ENCODE peak calls at places on chromosomes 12 and 14, in ten cellular contexts. Q is astrocyte, A is gastrocnemius medialis, K is AG09309, U is heart right ventricle, B is AG04449, R is mucosa of descending colon, E is IMR-90, S is mesenchymal stem cell, Y is colonic mucosa. G is an unnamed sample.

GRCh38 chr14:74508292-74508731 is 14.7 kb downstream of the ISCA2 start:
- DNase-seq in A (no peak), B (no peak), E (no peak), S (peak), U (no peak), Q (no peak), Y (no peak), R (no peak), K (no peak), G (no peak)

GRCh38 chr12:99627459-99627858 is 20.1 kb upstream of the GARIN6 start:
- DNase-seq in A (no peak), R (no peak), B (no peak), Y (no peak), E (no peak), S (no peak), K (no peak), Q (no peak), U (no peak), G (no peak)

GRCh38 chr12:20403230-20403629 is 34.9 kb downstream of the PDE3A start:
- DNase-seq in K (no peak), Q (no peak), S (no peak), E (no peak), R (no peak), U (no peak), B (no peak), Y (no peak), A (no peak), G (no peak)

GRCh38 chr14:23531391-23531790 is 20.2 kb downstream of the ZFHX2 start:
- DNase-seq in E (no peak), A (no peak), Q (no peak), B (no peak), U (no peak), Y (no peak), K (no peak), R (no peak), S (no peak), G (no peak)

GRCh38 chr14:104137297-104138097 is 890 bp upstream of the KIF26A start:
- DNase-seq in B (no peak), U (peak), K (no peak), S (peak), Q (no peak), R (peak), E (peak), Y (peak), A (no peak), G (peak)

GRCh38 chr12:66235626-66236281 is 46.7 kb downstream of the IRAK3 start:
- DNase-seq in S (peak), Q (no peak), K (no peak), A (no peak), E (peak), Y (no peak), U (no peak), B (no peak), R (no peak), G (no peak)

GRCh38 chr14:74784634-74785033 is 21.5 kb downstream of the YLPM1 start:
- DNase-seq in U (no peak), Y (no peak), R (no peak), E (no peak), K (no peak), A (no peak), S (no peak), Q (no peak), B (no peak), G (no peak)

GRCh38 chr12:100359822-100360221 is 2.9 kb downstream of the SLC17A8 start:
- DNase-seq in Q (peak), U (no peak), Y (no peak), E (peak), S (no peak), B (no peak), K (no peak), A (no peak), R (no peak), G (no peak)

GRCh38 chr14:101556566-101557320 is 4.6 kb upstream of the DIO3 start:
- DNase-seq in A (no peak), U (no peak), B (no peak), K (no peak), Y (no peak), R (no peak), E (no peak), Q (no peak), S (no peak), G (no peak)

GRCh38 chr14:53470351-53471043 is 317.4 kb upstream of the DDHD1 start:
- DNase-seq in E (peak), U (peak), R (no peak), Q (peak), B (no peak), K (peak), Y (no peak), S (no peak), A (peak), G (no peak)

GRCh38 chr12:99152337-99152736 is 495.2 kb upstream of the GARIN6 start:
- DNase-seq in K (no peak), B (no peak), U (no peak), Q (no peak), A (no peak), Y (no peak), R (no peak), S (no peak), E (no peak), G (no peak)

GRCh38 chr12:14769462-14769836 is 33.8 kb downstream of the WBP11 start:
- DNase-seq in R (peak), E (peak), U (peak), Q (peak), K (no peak), A (no peak), Y (peak), S (peak), B (no peak), G (no peak)

GRCh38 chr14:24075485-24076301 is 4.3 kb downstream of the CPNE6 start:
- DNase-seq in Q (no peak), K (no peak), E (no peak), Y (no peak), S (no peak), A (no peak), R (no peak), U (no peak), B (no peak), G (no peak)

GRCh38 chr14:54435500-54435981 is 5.6 kb downstream of the CNIH1 start:
- DNase-seq in Y (no peak), U (no peak), E (peak), Q (peak), B (no peak), K (peak), A (no peak), S (peak), R (no peak), G (no peak)

GRCh38 chr12:1716911-1717310 is 26.0 kb downstream of the ADIPOR2 start:
- DNase-seq in A (no peak), R (no peak), B (no peak), U (no peak), Q (peak), K (no peak), E (peak), Y (no peak), S (no peak), G (no peak)

GRCh38 chr14:72634910-72635647 is 258.8 kb downstream of the DPF3 start:
- DNase-seq in U (no peak), A (no peak), S (no peak), K (no peak), B (no peak), E (no peak), R (no peak), Q (no peak), Y (no peak), G (no peak)

GRCh38 chr12:54749191-54749818 is 101.1 kb upstream of the DCD start:
- DNase-seq in A (no peak), K (peak), Y (peak), U (peak), B (no peak), R (peak), Q (peak), S (peak), E (peak), G (peak)

GRCh38 chr12:47222960-47223847 is 143.4 kb upstream of the AMIGO2 start:
- DNase-seq in B (no peak), A (no peak), E (no peak), S (peak), Q (no peak), U (no peak), K (no peak), R (no peak), Y (no peak), G (no peak)

GRCh38 chr12:67193705-67194104 is 75.5 kb upstream of the CAND1 start:
- DNase-seq in B (no peak), A (no peak), R (peak), E (peak), U (peak), Q (peak), S (peak), K (no peak), Y (no peak), G (no peak)

GRCh38 chr14:99408971-99409289 is 71.7 kb downstream of the SETD3 start:
- DNase-seq in Y (no peak), E (no peak), R (no peak), K (no peak), Q (no peak), U (no peak), A (no peak), B (no peak), S (no peak), G (no peak)

GRCh38 chr14:106556665-106557289 is 1030.4 kb downstream of the TMEM121 start:
- DNase-seq in A (no peak), Q (no peak), R (peak), S (no peak), K (no peak), U (no peak), E (no peak), Y (peak), B (no peak), G (peak)

GRCh38 chr12:18158774-18159557 is 69.0 kb upstream of the RERGL start:
- DNase-seq in R (peak), U (no peak), E (peak), S (peak), K (no peak), A (no peak), Q (no peak), Y (peak), B (no peak), G (no peak)

GRCh38 chr12:131092911-131093901 is 139.5 kb downstream of the ADGRD1 start:
- DNase-seq in Y (no peak), Q (no peak), S (no peak), R (peak), E (no peak), K (no peak), A (no peak), U (no peak), B (no peak), G (no peak)

GRCh38 chr12:48110691-48111315 is 4.9 kb upstream of the SENP1 start:
- DNase-seq in U (no peak), R (no peak), E (no peak), B (no peak), K (no peak), S (no peak), Q (no peak), A (no peak), Y (no peak), G (no peak)

GRCh38 chr12:109760930-109761630 is 47.5 kb downstream of the FAM222A start:
- DNase-seq in U (no peak), Q (no peak), Y (no peak), K (no peak), E (no peak), S (no peak), A (no peak), B (no peak), R (no peak), G (no peak)

GRCh38 chr14:90695997-90696681 is 120.1 kb downstream of the TTC7B start:
- DNase-seq in K (no peak), E (no peak), B (no peak), Q (no peak), S (no peak), Y (no peak), A (peak), R (no peak), U (no peak), G (no peak)

GRCh38 chr12:110369992-110370391 is 33.5 kb downstream of the ANAPC7 start:
- DNase-seq in E (no peak), R (no peak), S (no peak), Q (no peak), U (no peak), B (no peak), Y (no peak), K (no peak), A (no peak), G (no peak)

GRCh38 chr14:93019970-93020369 is 95.8 kb downstream of the ITPK1 start:
- DNase-seq in R (no peak), A (no peak), Q (no peak), Y (no peak), K (no peak), S (no peak), U (no peak), B (no peak), E (no peak), G (no peak)

GRCh38 chr14:95513261-95513660 is 3.2 kb downstream of the SYNE3 start:
- DNase-seq in R (no peak), U (no peak), Q (no peak), Y (no peak), S (no peak), A (no peak), E (no peak), B (no peak), K (no peak), G (no peak)

GRCh38 chr12:47509398-47509851 is 196.4 kb downstream of the RPAP3 start:
- DNase-seq in K (peak), R (no peak), B (peak), Q (peak), Y (no peak), E (peak), A (no peak), U (no peak), S (peak), G (no peak)

GRCh38 chr14:74804219-74804825 is 41.2 kb downstream of the YLPM1 start:
- DNase-seq in R (peak), B (peak), Q (peak), U (no peak), Y (no peak), S (peak), E (peak), K (peak), A (no peak), G (no peak)

GRCh38 chr14:73762375-73762822 is 48.2 kb upstream of the PNMA1 start:
- DNase-seq in E (no peak), B (no peak), Y (peak), U (no peak), Q (no peak), A (no peak), K (no peak), R (peak), S (peak), G (no peak)

GRCh38 chr12:29519585-29520182 is 22.2 kb upstream of the OVCH1 start:
- DNase-seq in Y (peak), U (peak), Q (peak), E (peak), A (no peak), K (peak), R (peak), S (peak), B (no peak), G (no peak)

GRCh38 chr12:92745874-92746553 is 43.2 kb downstream of the PLEKHG7 start:
- DNase-seq in A (peak), U (peak), Q (peak), S (peak), K (peak), Y (peak), B (peak), R (peak), E (peak), G (no peak)

GRCh38 chr14:24425704-24426103 is 3.8 kb downstream of the CBLN3 start:
- DNase-seq in B (no peak), A (no peak), Q (peak), Y (no peak), U (no peak), K (peak), R (no peak), S (peak), E (peak), G (no peak)

GRCh38 chr12:132525011-132525832 is 35.3 kb downstream of the FBRSL1 start:
- DNase-seq in R (no peak), E (no peak), Q (no peak), S (no peak), U (no peak), K (no peak), B (no peak), Y (no peak), A (no peak), G (no peak)

GRCh38 chr12:51855586-51856428 is 7.3 kb upstream of the FIGNL2 start:
- DNase-seq in U (peak), B (no peak), S (peak), E (peak), R (no peak), Y (no peak), K (no peak), A (no peak), Q (peak), G (no peak)
- H3K4me3 ChIP-seq in U (peak), B (peak), S (peak), E (peak), R (no peak), Y (no peak), K (peak), A (no peak), Q (peak), G (no peak)

GRCh38 chr12:79452906-79453305 is 237.9 kb downstream of the PAWR start:
- DNase-seq in U (no peak), K (no peak), S (peak), R (no peak), Q (no peak), A (no peak), B (no peak), E (no peak), Y (no peak), G (no peak)

GRCh38 chr12:79451365-79451764 is 239.4 kb downstream of the PAWR start:
- DNase-seq in E (no peak), A (no peak), B (no peak), U (no peak), Y (no peak), S (peak), Q (no peak), K (no peak), R (no peak), G (no peak)

GRCh38 chr12:79454338-79454777 is 236.4 kb downstream of the PAWR start:
- DNase-seq in S (peak), E (peak), K (no peak), U (no peak), A (no peak), Y (no peak), R (no peak), Q (peak), B (peak), G (no peak)

GRCh38 chr12:79451988-79452387 is 238.8 kb downstream of the PAWR start:
- DNase-seq in Q (peak), U (peak), B (peak), R (peak), A (peak), K (peak), S (peak), E (peak), Y (peak), G (no peak)

DNA sequence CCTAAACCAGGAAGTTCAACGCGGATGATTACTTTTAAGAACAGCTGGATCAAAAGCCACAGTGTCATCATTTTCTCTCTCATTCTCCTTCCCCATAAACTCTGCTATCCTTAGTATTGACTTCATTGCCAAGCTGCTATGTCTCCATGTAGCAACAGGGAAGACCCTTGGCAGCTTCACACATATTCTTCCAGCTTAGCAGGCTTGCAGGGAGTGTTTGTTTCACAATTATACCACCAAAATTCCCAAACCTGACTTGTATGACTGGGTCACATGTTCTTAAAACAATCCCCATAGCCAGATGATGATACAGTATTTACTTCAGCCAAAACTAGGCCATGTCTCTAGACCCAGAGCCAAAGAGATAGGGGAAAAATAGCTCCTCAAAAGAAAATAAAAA is 235.4 kb downstream of the PAWR start:
- DNase-seq in U (no peak), B (no peak), Y (no peak), S (peak), R (no peak), A (no peak), K (no peak), Q (peak), E (peak), G (no peak)
- H3K4me3 ChIP-seq in U (no peak), B (no peak), Y (no peak), S (peak), R (no peak), A (no peak), K (no peak), Q (no peak), E (no peak), G (no peak)

GRCh38 chr12:68264175-68264863 is 10.9 kb upstream of the IL22 start:
- DNase-seq in Q (peak), B (no peak), E (peak), A (no peak), S (no peak), R (no peak), U (no peak), K (no peak), Y (no peak), G (no peak)

GRCh38 chr12:68263366-68263765 is 10.0 kb upstream of the IL22 start:
- DNase-seq in S (peak), B (no peak), Q (peak), A (no peak), E (peak), R (no peak), Y (no peak), K (no peak), U (no peak), G (no peak)

GRCh38 chr12:68261947-68262346 is 8.5 kb upstream of the IL22 start:
- DNase-seq in B (no peak), E (no peak), A (no peak), Y (no peak), R (no peak), Q (no peak), S (no peak), U (no peak), K (no peak), G (no peak)

GRCh38 chr12:68260153-68260552 is 6.7 kb upstream of the IL22 start:
- DNase-seq in R (no peak), B (no peak), U (no peak), Y (no peak), Q (no peak), K (no peak), A (no peak), E (no peak), S (no peak), G (no peak)

GRCh38 chr12:68259318-68259940 is 6.0 kb upstream of the IL22 start:
- DNase-seq in E (peak), R (no peak), A (no peak), B (peak), S (peak), U (no peak), K (no peak), Q (peak), Y (no peak), G (no peak)
- H3K4me3 ChIP-seq in E (no peak), R (no peak), A (no peak), B (no peak), S (no peak), U (no peak), K (no peak), Q (no peak), Y (no peak), G (no peak)

DNA sequence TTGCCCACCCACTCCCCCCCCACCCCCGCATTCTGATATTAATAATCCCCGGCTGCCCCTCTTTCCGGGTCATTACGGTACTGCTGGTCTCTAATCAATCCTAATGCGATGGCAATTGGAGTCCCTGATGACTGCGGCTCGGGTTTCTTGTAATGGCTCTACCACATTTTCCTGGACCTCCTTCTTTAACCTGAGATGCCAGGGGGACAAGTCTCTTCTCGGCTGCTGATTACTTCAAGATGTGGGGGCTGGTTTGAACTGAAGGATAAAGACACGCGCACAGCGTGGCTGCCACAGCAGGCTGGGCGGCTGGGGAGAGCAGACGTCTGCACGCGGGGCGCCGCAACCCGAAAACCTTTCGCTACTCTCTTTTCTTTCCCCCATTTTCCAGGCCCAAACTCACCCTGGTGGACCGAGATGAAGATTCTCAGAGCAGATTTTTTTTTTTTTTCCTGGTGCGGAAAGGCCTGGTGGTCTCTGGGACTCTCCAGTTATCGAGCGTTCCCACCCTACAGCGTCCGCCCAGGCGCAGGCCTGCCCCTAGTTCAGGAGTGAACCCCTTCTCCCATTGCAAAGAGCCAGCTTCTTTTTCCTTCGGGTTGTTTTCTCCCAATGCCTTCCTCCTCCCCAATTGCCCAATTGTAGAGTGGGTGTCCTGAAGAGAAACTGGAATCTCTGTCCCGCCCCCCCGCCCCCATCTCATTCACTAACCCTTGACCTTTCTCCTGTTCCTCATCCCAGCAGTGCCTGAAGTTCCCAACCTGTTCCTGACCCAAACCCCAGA is 6.0 kb upstream of the SIX1 start:
- DNase-seq in S (no peak), Q (no peak), U (no peak), Y (no peak), B (no peak), E (no peak), A (no peak), R (no peak), K (no peak), G (no peak)
- H3K4me3 ChIP-seq in S (no peak), Q (no peak), U (no peak), Y (no peak), B (no peak), E (no peak), A (peak), R (no peak), K (no peak), G (no peak)

GRCh38 chr12:96347130-96347699 is 53.0 kb downstream of the CDK17 start:
- DNase-seq in B (no peak), U (peak), R (peak), E (no peak), S (no peak), K (no peak), Q (no peak), Y (peak), A (no peak), G (no peak)
- H3K4me3 ChIP-seq in B (no peak), U (peak), R (no peak), E (no peak), S (peak), K (no peak), Q (no peak), Y (peak), A (peak), G (no peak)